ENCODE peak calls at places on chromosomes 6 and 20, in nine cellular contexts. One of them, this sample, is unnamed.

GRCh38 chr20:45100563-45101245 is at the start of gene KCNS1:
- DNase-seq in progenitor cell of endocrine pancreas: peak
- DNase-seq in B cell: no peak
- DNase-seq in foreskin fibroblast: peak
- DNase-seq in Peyer's patch: no peak
- DNase-seq in natural killer cell: no peak
- DNase-seq in heart right ventricle: no peak
- DNase-seq in brain microvascular endothelial cell: peak
- DNase-seq in CD8-positive, alpha-beta T cell: no peak
- DNase-seq in this sample: peak

GRCh38 chr6:85498596-85499258 is 48.8 kb downstream of the NT5E start:
- DNase-seq in brain microvascular endothelial cell: no peak
- DNase-seq in Peyer's patch: no peak
- DNase-seq in heart right ventricle: no peak
- DNase-seq in natural killer cell: no peak
- DNase-seq in CD8-positive, alpha-beta T cell: no peak
- DNase-seq in B cell: no peak
- DNase-seq in progenitor cell of endocrine pancreas: no peak
- DNase-seq in foreskin fibroblast: peak
- DNase-seq in this sample: no peak

GRCh38 chr20:4951299-4951698 is 50.0 kb downstream of the SLC23A2 start:
- DNase-seq in brain microvascular endothelial cell: peak
- DNase-seq in natural killer cell: no peak
- DNase-seq in progenitor cell of endocrine pancreas: no peak
- DNase-seq in B cell: no peak
- DNase-seq in foreskin fibroblast: peak
- DNase-seq in CD8-positive, alpha-beta T cell: no peak
- DNase-seq in Peyer's patch: no peak
- DNase-seq in heart right ventricle: peak
- DNase-seq in this sample: no peak

GRCh38 chr6:13538084-13538483 is 36.3 kb upstream of the SIRT5 start:
- DNase-seq in brain microvascular endothelial cell: peak
- DNase-seq in CD8-positive, alpha-beta T cell: no peak
- DNase-seq in Peyer's patch: no peak
- DNase-seq in heart right ventricle: no peak
- DNase-seq in foreskin fibroblast: peak
- DNase-seq in progenitor cell of endocrine pancreas: no peak
- DNase-seq in B cell: no peak
- DNase-seq in natural killer cell: no peak
- DNase-seq in this sample: no peak

GRCh38 chr6:30618270-30618787 is 689 bp downstream of the MRPS18B start:
- DNase-seq in brain microvascular endothelial cell: no peak
- DNase-seq in B cell: no peak
- DNase-seq in progenitor cell of endocrine pancreas: no peak
- DNase-seq in heart right ventricle: no peak
- DNase-seq in natural killer cell: no peak
- DNase-seq in Peyer's patch: no peak
- DNase-seq in foreskin fibroblast: no peak
- DNase-seq in CD8-positive, alpha-beta T cell: no peak
- DNase-seq in this sample: no peak

GRCh38 chr6:35955521-35955920 is 34.6 kb upstream of the SRPK1 start:
- DNase-seq in heart right ventricle: no peak
- DNase-seq in B cell: no peak
- DNase-seq in natural killer cell: no peak
- DNase-seq in progenitor cell of endocrine pancreas: no peak
- DNase-seq in brain microvascular endothelial cell: no peak
- DNase-seq in Peyer's patch: no peak
- DNase-seq in CD8-positive, alpha-beta T cell: no peak
- DNase-seq in foreskin fibroblast: no peak
- DNase-seq in this sample: no peak

GRCh38 chr6:64520050-64520449 is 884.4 kb downstream of the PHF3 start:
- DNase-seq in Peyer's patch: no peak
- DNase-seq in brain microvascular endothelial cell: peak
- DNase-seq in CD8-positive, alpha-beta T cell: no peak
- DNase-seq in progenitor cell of endocrine pancreas: no peak
- DNase-seq in foreskin fibroblast: peak
- DNase-seq in natural killer cell: no peak
- DNase-seq in B cell: no peak
- DNase-seq in heart right ventricle: no peak
- DNase-seq in this sample: no peak

GRCh38 chr6:132341646-132342045 is 59.6 kb downstream of the MOXD1 start:
- DNase-seq in natural killer cell: no peak
- DNase-seq in B cell: no peak
- DNase-seq in brain microvascular endothelial cell: no peak
- DNase-seq in heart right ventricle: no peak
- DNase-seq in CD8-positive, alpha-beta T cell: no peak
- DNase-seq in foreskin fibroblast: peak
- DNase-seq in Peyer's patch: no peak
- DNase-seq in progenitor cell of endocrine pancreas: no peak
- DNase-seq in this sample: no peak

GRCh38 chr6:161372422-161372793 is 98.5 kb upstream of the AGPAT4 start:
- DNase-seq in natural killer cell: no peak
- DNase-seq in brain microvascular endothelial cell: no peak
- DNase-seq in progenitor cell of endocrine pancreas: no peak
- DNase-seq in heart right ventricle: no peak
- DNase-seq in B cell: no peak
- DNase-seq in Peyer's patch: no peak
- DNase-seq in CD8-positive, alpha-beta T cell: no peak
- DNase-seq in foreskin fibroblast: no peak
- DNase-seq in this sample: no peak

GRCh38 chr6:161376367-161376766 is 102.5 kb upstream of the AGPAT4 start:
- DNase-seq in progenitor cell of endocrine pancreas: no peak
- DNase-seq in B cell: no peak
- DNase-seq in Peyer's patch: no peak
- DNase-seq in brain microvascular endothelial cell: no peak
- DNase-seq in foreskin fibroblast: no peak
- DNase-seq in heart right ventricle: no peak
- DNase-seq in CD8-positive, alpha-beta T cell: no peak
- DNase-seq in natural killer cell: no peak
- DNase-seq in this sample: no peak

GRCh38 chr6:161370882-161371281 is 97.0 kb upstream of the AGPAT4 start:
- DNase-seq in B cell: peak
- DNase-seq in brain microvascular endothelial cell: peak
- DNase-seq in progenitor cell of endocrine pancreas: peak
- DNase-seq in CD8-positive, alpha-beta T cell: peak
- DNase-seq in natural killer cell: peak
- DNase-seq in foreskin fibroblast: peak
- DNase-seq in Peyer's patch: peak
- DNase-seq in heart right ventricle: peak
- DNase-seq in this sample: peak

GRCh38 chr6:161374971-161375873 is 101.4 kb upstream of the AGPAT4 start:
- DNase-seq in B cell: no peak
- DNase-seq in brain microvascular endothelial cell: no peak
- DNase-seq in natural killer cell: no peak
- DNase-seq in Peyer's patch: peak
- DNase-seq in foreskin fibroblast: no peak
- DNase-seq in progenitor cell of endocrine pancreas: no peak
- DNase-seq in heart right ventricle: peak
- DNase-seq in CD8-positive, alpha-beta T cell: no peak
- DNase-seq in this sample: peak

GRCh38 chr6:161373905-161374451 is 100.1 kb upstream of the AGPAT4 start:
- DNase-seq in B cell: peak
- DNase-seq in CD8-positive, alpha-beta T cell: peak
- DNase-seq in foreskin fibroblast: peak
- DNase-seq in brain microvascular endothelial cell: peak
- DNase-seq in Peyer's patch: peak
- DNase-seq in progenitor cell of endocrine pancreas: peak
- DNase-seq in natural killer cell: peak
- DNase-seq in heart right ventricle: peak
- DNase-seq in this sample: peak
- TF ChIP-seq CTCF in B cell: peak
- TF ChIP-seq CTCF in CD8-positive, alpha-beta T cell: peak
- TF ChIP-seq CTCF in foreskin fibroblast: peak
- TF ChIP-seq CTCF in brain microvascular endothelial cell: peak
- TF ChIP-seq CTCF in Peyer's patch: peak
- TF ChIP-seq CTCF in progenitor cell of endocrine pancreas: peak
- TF ChIP-seq CTCF in natural killer cell: peak
- TF ChIP-seq CTCF in heart right ventricle: peak
- TF ChIP-seq CTCF in this sample: peak

GRCh38 chr6:16337280-16337975 is 99.0 kb downstream of the GMPR start:
- DNase-seq in B cell: no peak
- DNase-seq in foreskin fibroblast: peak
- DNase-seq in brain microvascular endothelial cell: peak
- DNase-seq in progenitor cell of endocrine pancreas: no peak
- DNase-seq in CD8-positive, alpha-beta T cell: no peak
- DNase-seq in natural killer cell: no peak
- DNase-seq in heart right ventricle: peak
- DNase-seq in Peyer's patch: peak
- DNase-seq in this sample: no peak

GRCh38 chr6:16335176-16335575 is 96.8 kb downstream of the GMPR start:
- DNase-seq in Peyer's patch: no peak
- DNase-seq in heart right ventricle: no peak
- DNase-seq in progenitor cell of endocrine pancreas: no peak
- DNase-seq in natural killer cell: no peak
- DNase-seq in B cell: no peak
- DNase-seq in brain microvascular endothelial cell: no peak
- DNase-seq in CD8-positive, alpha-beta T cell: no peak
- DNase-seq in foreskin fibroblast: no peak
- DNase-seq in this sample: no peak

GRCh38 chr6:16339263-16339587 is 100.8 kb downstream of the GMPR start:
- DNase-seq in CD8-positive, alpha-beta T cell: no peak
- DNase-seq in brain microvascular endothelial cell: no peak
- DNase-seq in Peyer's patch: no peak
- DNase-seq in natural killer cell: no peak
- DNase-seq in B cell: no peak
- DNase-seq in foreskin fibroblast: no peak
- DNase-seq in progenitor cell of endocrine pancreas: no peak
- DNase-seq in heart right ventricle: no peak
- DNase-seq in this sample: no peak

GRCh38 chr6:16336056-16336810 is 97.8 kb downstream of the GMPR start:
- DNase-seq in CD8-positive, alpha-beta T cell: no peak
- DNase-seq in B cell: no peak
- DNase-seq in progenitor cell of endocrine pancreas: no peak
- DNase-seq in natural killer cell: no peak
- DNase-seq in Peyer's patch: no peak
- DNase-seq in heart right ventricle: no peak
- DNase-seq in foreskin fibroblast: peak
- DNase-seq in brain microvascular endothelial cell: no peak
- DNase-seq in this sample: no peak

GRCh38 chr6:16338577-16339262 is 100.3 kb downstream of the GMPR start:
- DNase-seq in natural killer cell: no peak
- DNase-seq in Peyer's patch: no peak
- DNase-seq in brain microvascular endothelial cell: peak
- DNase-seq in foreskin fibroblast: peak
- DNase-seq in heart right ventricle: peak
- DNase-seq in B cell: no peak
- DNase-seq in progenitor cell of endocrine pancreas: no peak
- DNase-seq in CD8-positive, alpha-beta T cell: no peak
- DNase-seq in this sample: peak
- TF ChIP-seq CTCF in natural killer cell: no peak
- TF ChIP-seq CTCF in Peyer's patch: peak
- TF ChIP-seq CTCF in brain microvascular endothelial cell: peak
- TF ChIP-seq CTCF in foreskin fibroblast: peak
- TF ChIP-seq CTCF in heart right ventricle: peak
- TF ChIP-seq CTCF in B cell: no peak
- TF ChIP-seq CTCF in progenitor cell of endocrine pancreas: peak
- TF ChIP-seq CTCF in CD8-positive, alpha-beta T cell: no peak
- TF ChIP-seq CTCF in this sample: peak

GRCh38 chr20:14712302-14712739 is 374.9 kb upstream of the FLRT3 start:
- DNase-seq in progenitor cell of endocrine pancreas: no peak
- DNase-seq in heart right ventricle: no peak
- DNase-seq in brain microvascular endothelial cell: peak
- DNase-seq in foreskin fibroblast: peak
- DNase-seq in B cell: no peak
- DNase-seq in natural killer cell: no peak
- DNase-seq in Peyer's patch: no peak
- DNase-seq in CD8-positive, alpha-beta T cell: no peak
- DNase-seq in this sample: no peak

GRCh38 chr20:14715400-14715799 is 378.0 kb upstream of the FLRT3 start:
- DNase-seq in foreskin fibroblast: no peak
- DNase-seq in progenitor cell of endocrine pancreas: no peak
- DNase-seq in B cell: no peak
- DNase-seq in CD8-positive, alpha-beta T cell: no peak
- DNase-seq in heart right ventricle: no peak
- DNase-seq in natural killer cell: no peak
- DNase-seq in brain microvascular endothelial cell: no peak
- DNase-seq in Peyer's patch: no peak
- DNase-seq in this sample: no peak

GRCh38 chr20:14720251-14720650 is 382.8 kb upstream of the FLRT3 start:
- DNase-seq in foreskin fibroblast: no peak
- DNase-seq in B cell: no peak
- DNase-seq in natural killer cell: no peak
- DNase-seq in heart right ventricle: no peak
- DNase-seq in Peyer's patch: no peak
- DNase-seq in CD8-positive, alpha-beta T cell: no peak
- DNase-seq in progenitor cell of endocrine pancreas: no peak
- DNase-seq in brain microvascular endothelial cell: no peak
- DNase-seq in this sample: no peak

GRCh38 chr20:14717124-14718004 is 380.0 kb upstream of the FLRT3 start:
- DNase-seq in brain microvascular endothelial cell: no peak
- DNase-seq in natural killer cell: no peak
- DNase-seq in progenitor cell of endocrine pancreas: no peak
- DNase-seq in CD8-positive, alpha-beta T cell: no peak
- DNase-seq in heart right ventricle: no peak
- DNase-seq in Peyer's patch: no peak
- DNase-seq in B cell: no peak
- DNase-seq in foreskin fibroblast: no peak
- DNase-seq in this sample: no peak

GRCh38 chr20:14716251-14716650 is 378.8 kb upstream of the FLRT3 start:
- DNase-seq in foreskin fibroblast: no peak
- DNase-seq in progenitor cell of endocrine pancreas: no peak
- DNase-seq in Peyer's patch: no peak
- DNase-seq in CD8-positive, alpha-beta T cell: no peak
- DNase-seq in natural killer cell: no peak
- DNase-seq in heart right ventricle: no peak
- DNase-seq in brain microvascular endothelial cell: no peak
- DNase-seq in B cell: no peak
- DNase-seq in this sample: no peak
- TF ChIP-seq CTCF in foreskin fibroblast: no peak
- TF ChIP-seq CTCF in progenitor cell of endocrine pancreas: no peak
- TF ChIP-seq CTCF in Peyer's patch: no peak
- TF ChIP-seq CTCF in CD8-positive, alpha-beta T cell: no peak
- TF ChIP-seq CTCF in natural killer cell: no peak
- TF ChIP-seq CTCF in heart right ventricle: no peak
- TF ChIP-seq CTCF in brain microvascular endothelial cell: no peak
- TF ChIP-seq CTCF in B cell: no peak
- TF ChIP-seq CTCF in this sample: no peak

GRCh38 chr20:50192364-50193168 is 1.9 kb downstream of the CEBPB start:
- DNase-seq in foreskin fibroblast: peak
- DNase-seq in Peyer's patch: peak
- DNase-seq in heart right ventricle: peak
- DNase-seq in natural killer cell: peak
- DNase-seq in B cell: peak
- DNase-seq in progenitor cell of endocrine pancreas: peak
- DNase-seq in CD8-positive, alpha-beta T cell: peak
- DNase-seq in brain microvascular endothelial cell: peak
- DNase-seq in this sample: peak

GRCh38 chr20:50190251-50191064 is at the start of gene CEBPB:
- DNase-seq in foreskin fibroblast: peak
- DNase-seq in heart right ventricle: peak
- DNase-seq in natural killer cell: peak
- DNase-seq in Peyer's patch: peak
- DNase-seq in progenitor cell of endocrine pancreas: peak
- DNase-seq in CD8-positive, alpha-beta T cell: peak
- DNase-seq in brain microvascular endothelial cell: peak
- DNase-seq in B cell: peak
- DNase-seq in this sample: peak

GRCh38 chr20:50189681-50190250 is 864 bp upstream of the CEBPB start:
- DNase-seq in CD8-positive, alpha-beta T cell: no peak
- DNase-seq in B cell: no peak
- DNase-seq in foreskin fibroblast: peak
- DNase-seq in natural killer cell: no peak
- DNase-seq in brain microvascular endothelial cell: no peak
- DNase-seq in Peyer's patch: peak
- DNase-seq in progenitor cell of endocrine pancreas: peak
- DNase-seq in heart right ventricle: no peak
- DNase-seq in this sample: peak

GRCh38 chr20:50191566-50192363 is 1.1 kb downstream of the CEBPB start:
- DNase-seq in Peyer's patch: peak
- DNase-seq in heart right ventricle: no peak
- DNase-seq in B cell: peak
- DNase-seq in natural killer cell: peak
- DNase-seq in foreskin fibroblast: peak
- DNase-seq in progenitor cell of endocrine pancreas: peak
- DNase-seq in brain microvascular endothelial cell: no peak
- DNase-seq in CD8-positive, alpha-beta T cell: peak
- DNase-seq in this sample: peak

GRCh38 chr20:50191065-50191565 is 485 bp downstream of the CEBPB start:
- DNase-seq in CD8-positive, alpha-beta T cell: peak
- DNase-seq in brain microvascular endothelial cell: peak
- DNase-seq in B cell: peak
- DNase-seq in progenitor cell of endocrine pancreas: no peak
- DNase-seq in foreskin fibroblast: no peak
- DNase-seq in heart right ventricle: peak
- DNase-seq in Peyer's patch: peak
- DNase-seq in natural killer cell: peak
- DNase-seq in this sample: no peak
- TF ChIP-seq CTCF in CD8-positive, alpha-beta T cell: no peak
- TF ChIP-seq CTCF in brain microvascular endothelial cell: no peak
- TF ChIP-seq CTCF in B cell: no peak
- TF ChIP-seq CTCF in progenitor cell of endocrine pancreas: no peak
- TF ChIP-seq CTCF in foreskin fibroblast: no peak
- TF ChIP-seq CTCF in heart right ventricle: no peak
- TF ChIP-seq CTCF in Peyer's patch: no peak
- TF ChIP-seq CTCF in natural killer cell: no peak
- TF ChIP-seq CTCF in this sample: no peak